ENCODE peak calls at places on chromosome 12, in nine cellular contexts. One of them, this sample, is unnamed.
A peak's percentile ranks its signal among the peaks of the same experiment; 100 is the strongest.

GRCh38 chr12:1171657-1172056 is 180.6 kb downstream of the ERC1 start:
- DNase-seq in cardiac muscle cell: peak; percentile 71
- DNase-seq in WERI-Rb-1: peak; percentile 15
- DNase-seq in tibial nerve: no peak
- DNase-seq in GOT3: no peak
- DNase-seq in HCT116: no peak
- DNase-seq in NCI-H1417: peak; percentile 88
- DNase-seq in B cell: no peak
- DNase-seq in IMR-90: no peak
- DNase-seq in this sample: peak; percentile 12

GRCh38 chr12:76308866-76309265 is 39.3 kb downstream of the BBS10 start:
- DNase-seq in IMR-90: no peak
- DNase-seq in GOT3: no peak
- DNase-seq in NCI-H1417: no peak
- DNase-seq in B cell: no peak
- DNase-seq in WERI-Rb-1: no peak
- DNase-seq in cardiac muscle cell: no peak
- DNase-seq in tibial nerve: no peak
- DNase-seq in HCT116: no peak
- DNase-seq in this sample: no peak

GRCh38 chr12:113815031-113815430 is 151.1 kb downstream of the RBM19 start:
- DNase-seq in IMR-90: no peak
- DNase-seq in B cell: no peak
- DNase-seq in cardiac muscle cell: no peak
- DNase-seq in tibial nerve: no peak
- DNase-seq in WERI-Rb-1: no peak
- DNase-seq in GOT3: no peak
- DNase-seq in HCT116: no peak
- DNase-seq in NCI-H1417: no peak
- DNase-seq in this sample: no peak

GRCh38 chr12:18267427-18267826 is 6.1 kb downstream of the PIK3C2G start:
- DNase-seq in WERI-Rb-1: no peak
- DNase-seq in GOT3: no peak
- DNase-seq in HCT116: no peak
- DNase-seq in NCI-H1417: no peak
- DNase-seq in cardiac muscle cell: no peak
- DNase-seq in IMR-90: no peak
- DNase-seq in tibial nerve: no peak
- DNase-seq in B cell: no peak
- DNase-seq in this sample: no peak

GRCh38 chr12:29544428-29545101 is 47.1 kb upstream of the OVCH1 start:
- DNase-seq in IMR-90: no peak
- DNase-seq in cardiac muscle cell: no peak
- DNase-seq in B cell: no peak
- DNase-seq in tibial nerve: no peak
- DNase-seq in WERI-Rb-1: no peak
- DNase-seq in HCT116: no peak
- DNase-seq in GOT3: no peak
- DNase-seq in NCI-H1417: no peak
- DNase-seq in this sample: no peak

GRCh38 chr12:59710004-59710628 is 114.3 kb downstream of the SLC16A7 start:
- DNase-seq in NCI-H1417: no peak
- DNase-seq in GOT3: no peak
- DNase-seq in HCT116: no peak
- DNase-seq in B cell: no peak
- DNase-seq in WERI-Rb-1: no peak
- DNase-seq in IMR-90: no peak
- DNase-seq in cardiac muscle cell: no peak
- DNase-seq in tibial nerve: no peak
- DNase-seq in this sample: no peak

GRCh38 chr12:49331360-49332222 is 5.4 kb downstream of the C1QL4 start:
- DNase-seq in tibial nerve: peak; percentile 45
- DNase-seq in WERI-Rb-1: peak; percentile 68
- DNase-seq in GOT3: peak; percentile 89
- DNase-seq in cardiac muscle cell: peak; percentile 81
- DNase-seq in B cell: no peak
- DNase-seq in NCI-H1417: peak; percentile 58
- DNase-seq in HCT116: peak; percentile 43
- DNase-seq in IMR-90: peak; percentile 76
- DNase-seq in this sample: peak; percentile 81

GRCh38 chr12:92595663-92596062 is 107.1 kb upstream of the PLEKHG7 start:
- DNase-seq in WERI-Rb-1: no peak
- DNase-seq in GOT3: no peak
- DNase-seq in cardiac muscle cell: no peak
- DNase-seq in B cell: no peak
- DNase-seq in IMR-90: no peak
- DNase-seq in HCT116: no peak
- DNase-seq in NCI-H1417: no peak
- DNase-seq in tibial nerve: no peak
- DNase-seq in this sample: no peak

GRCh38 chr12:111248981-111249380 is 119.9 kb downstream of the PHETA1 start:
- DNase-seq in cardiac muscle cell: no peak
- DNase-seq in WERI-Rb-1: no peak
- DNase-seq in tibial nerve: no peak
- DNase-seq in GOT3: no peak
- DNase-seq in IMR-90: no peak
- DNase-seq in HCT116: no peak
- DNase-seq in B cell: no peak
- DNase-seq in NCI-H1417: no peak
- DNase-seq in this sample: peak; percentile 24

GRCh38 chr12:118102070-118102469 is 1.7 kb downstream of the VSIG10 start:
- DNase-seq in HCT116: peak; percentile 46
- DNase-seq in WERI-Rb-1: no peak
- DNase-seq in cardiac muscle cell: no peak
- DNase-seq in GOT3: no peak
- DNase-seq in IMR-90: peak; percentile 8
- DNase-seq in tibial nerve: no peak
- DNase-seq in NCI-H1417: no peak
- DNase-seq in B cell: no peak
- DNase-seq in this sample: no peak